ENCODE peak calls at places on chromosomes 3 and 15, in four cellular contexts. H, N, F and B are unnamed samples.

GRCh38 chr15:101784644-101785043 is 18.7 kb upstream of the OR4F6 start:
- DNase-seq in H (no peak), N (no peak), F (no peak), B (no peak)

GRCh38 chr3:44584646-44585501 is at the start of gene ZNF660:
- DNase-seq in H (no peak), N (peak), F (peak), B (peak)

GRCh38 chr3:195757827-195758226 is 37.0 kb downstream of the MUC20 start:
- DNase-seq in H (no peak), N (no peak), F (no peak), B (no peak)

GRCh38 chr3:142445816-142446254 is 2.0 kb downstream of the XRN1 start:
- DNase-seq in H (peak), N (no peak), F (peak), B (peak)

GRCh38 chr3:9695322-9695721 is 8.3 kb upstream of the CPNE9 start:
- DNase-seq in H (no peak), N (no peak), F (no peak), B (no peak)

GRCh38 chr15:65926459-65926858 is 57.2 kb downstream of the RAB11A start:
- DNase-seq in H (no peak), N (no peak), F (no peak), B (no peak)

GRCh38 chr15:70833897-70834765 is 19.8 kb downstream of the LARP6 start:
- DNase-seq in H (no peak), N (no peak), F (peak), B (peak)

GRCh38 chr15:67013696-67014095 is 51.7 kb upstream of the SMAD3 start:
- DNase-seq in H (no peak), N (no peak), F (peak), B (no peak)

GRCh38 chr3:174202146-174202545 is 657.0 kb upstream of the NAALADL2 start:
- DNase-seq in H (no peak), N (no peak), F (no peak), B (no peak)

GRCh38 chr3:164752814-164753213 is 325.5 kb downstream of the SI start:
- DNase-seq in H (no peak), N (no peak), F (no peak), B (no peak)

GRCh38 chr3:72155391-72156064 is 370.6 kb upstream of the PROK2 start:
- DNase-seq in H (no peak), N (peak), F (peak), B (peak)

GRCh38 chr3:134359121-134360010 is 14.9 kb downstream of the AMOTL2 start:
- DNase-seq in H (no peak), N (peak), F (no peak), B (no peak)

GRCh38 chr15:40204100-40204499 is 34.8 kb upstream of the PAK6 start:
- DNase-seq in H (no peak), N (no peak), F (peak), B (no peak)

GRCh38 chr3:36494461-36495109 is 114.3 kb downstream of the STAC start:
- DNase-seq in H (no peak), N (no peak), F (peak), B (no peak)

GRCh38 chr3:97232635-97233034 is 418.2 kb downstream of the EPHA6 start:
- DNase-seq in H (no peak), N (no peak), F (no peak), B (no peak)